ENCODE peak calls at places on chromosomes 11 and 22, in five cellular contexts. Z, P, W, O and V are unnamed samples.

GRCh38 chr11:20156876-20157613 is 3.2 kb downstream of the DBX1 start:
- DNase-seq in O (peak; percentile 39), P (no peak), W (peak; percentile 78), Z (no peak), V (no peak)

GRCh38 chr11:84686726-84687125 is 940.4 kb downstream of the DLG2 start:
- DNase-seq in O (no peak), Z (no peak), W (no peak), P (no peak), V (no peak)

GRCh38 chr11:110249066-110249465 is 47.3 kb downstream of the RDX start:
- DNase-seq in O (no peak), Z (no peak), P (no peak), W (no peak), V (no peak)

GRCh38 chr22:28710112-28710888 is 30.7 kb upstream of the TTC28 start:
- DNase-seq in P (no peak), Z (no peak), O (no peak), W (no peak), V (no peak)

GRCh38 chr11:85534806-85535205 is 92.3 kb downstream of the DLG2 start:
- DNase-seq in O (no peak), P (no peak), Z (no peak), W (no peak), V (no peak)

GRCh38 chr11:2358754-2359444 is 18.2 kb upstream of the CD81 start:
- DNase-seq in W (peak; percentile 37), P (no peak), O (peak; percentile 38), Z (no peak), V (no peak)

GRCh38 chr22:39220897-39221850 is 23.6 kb downstream of the PDGFB start:
- DNase-seq in W (no peak), Z (no peak), O (no peak), P (no peak), V (no peak)

GRCh38 chr22:37077802-37078448 is 26.4 kb downstream of the KCTD17 start:
- DNase-seq in W (peak; percentile 86), O (peak; percentile 78), Z (peak; percentile 26), P (no peak), V (peak; percentile 43)

GRCh38 chr11:20125927-20126326 is 34.3 kb downstream of the DBX1 start:
- DNase-seq in O (no peak), Z (no peak), P (no peak), W (no peak), V (no peak)

GRCh38 chr22:45087802-45088201 is 75.9 kb upstream of the NUP50 start:
- DNase-seq in W (no peak), P (no peak), Z (no peak), O (no peak), V (no peak)

GRCh38 chr22:48898524-48899377 is 928.9 kb downstream of the BRD1 start:
- DNase-seq in P (no peak), Z (no peak), W (no peak), O (no peak), V (no peak)

GRCh38 chr11:120867988-120868387 is 155.9 kb upstream of the TBCEL start:
- DNase-seq in W (no peak), P (no peak), O (no peak), Z (no peak), V (no peak)

GRCh38 chr11:128058580-128059208 is 528.7 kb downstream of the ETS1 start:
- DNase-seq in Z (no peak), P (no peak), O (no peak), W (no peak), V (no peak)

GRCh38 chr11:2216400-2217064 is 44.9 kb upstream of the TH start:
- DNase-seq in Z (no peak), P (no peak), W (no peak), O (no peak), V (no peak)

GRCh38 chr11:17354070-17354924 is 2.7 kb downstream of the NCR3LG1 start:
- DNase-seq in W (peak; percentile 87), O (peak; percentile 75), Z (peak; percentile 53), P (peak; percentile 79), V (peak; percentile 46)

GRCh38 chr11:7981758-7982157 is 5.4 kb upstream of the EIF3F start:
- DNase-seq in Z (no peak), O (no peak), W (no peak), P (no peak), V (no peak)